ENCODE peak calls at places on chromosomes 4 and X, in six cellular contexts. J, U, I, Q, S and W are unnamed samples. For H3K4me1, the result is how much of the 10 kb centered on the place peaks cover.

GRCh38 chrX:95629737-95630136 is 1054.9 kb upstream of the DIAPH2 start:
- DNase-seq in J (peak), U (no peak), I (no peak), Q (no peak), S (no peak), W (no peak)

GRCh38 chr4:155047755-155048154 is 160.7 kb upstream of the NPY2R start:
- DNase-seq in J (no peak), U (no peak), I (no peak), Q (no peak), S (no peak), W (no peak)

GRCh38 chr4:140098481-140099132 is 55.4 kb downstream of the MAML3 start:
- DNase-seq in J (no peak), U (no peak), I (no peak), Q (no peak), S (peak), W (no peak)

GRCh38 chr4:1767770-1768366 is 25.2 kb upstream of the FGFR3 start:
- DNase-seq in J (peak), U (peak), I (peak), Q (peak), S (no peak), W (no peak)

GRCh38 chr4:185567828-185568442 is 32.6 kb upstream of the PDLIM3 start:
- DNase-seq in J (no peak), U (peak), I (no peak), Q (no peak), S (no peak), W (peak)

GRCh38 chrX:84240848-84241565 is 53.0 kb upstream of the RPS6KA6 start:
- DNase-seq in J (no peak), U (no peak), I (no peak), Q (no peak), S (no peak), W (no peak)

GRCh38 chr4:20318011-20318898 is 66.5 kb downstream of the SLIT2 start:
- DNase-seq in J (no peak), U (no peak), I (no peak), Q (no peak), S (no peak), W (no peak)

GRCh38 chrX:151776113-151776790 is 41.7 kb downstream of the CNGA2 start:
- DNase-seq in J (peak), U (no peak), I (no peak), Q (no peak), S (no peak), W (no peak)

GRCh38 chrX:130028196-130028595 is 45.8 kb downstream of the BCORL1 start:
- DNase-seq in J (peak), U (peak), I (peak), Q (peak), S (peak), W (no peak)

GRCh38 chrX:77014655-77015377 is 432.4 kb upstream of the FGF16 start:
- DNase-seq in J (peak), U (no peak), I (no peak), Q (no peak), S (no peak), W (no peak)

GRCh38 chrX:103453655-103454054 is 65.6 kb downstream of the RAB40A start:
- DNase-seq in J (no peak), U (no peak), I (no peak), Q (no peak), S (no peak), W (no peak)

GRCh38 chr4:112144546-112145325 is 518 bp upstream of the FAM241A start:
- DNase-seq in J (no peak), U (no peak), I (no peak), Q (no peak), S (no peak), W (no peak)

GRCh38 chr4:91325495-91325894 is 978.3 kb upstream of the GRID2 start:
- DNase-seq in J (no peak), U (no peak), I (no peak), Q (peak), S (peak), W (no peak)

GRCh38 chrX:19040373-19040772 is 56.5 kb upstream of the PHKA2 start:
- DNase-seq in J (peak), U (no peak), I (no peak), Q (no peak), S (peak), W (no peak)

GRCh38 chr4:128468485-128468989 is 180.9 kb upstream of the PGRMC2 start:
- DNase-seq in J (no peak), U (peak), I (peak), Q (peak), S (no peak), W (no peak)

GRCh38 chrX:123590842-123591491 is 141.9 kb downstream of the THOC2 start:
- DNase-seq in J (no peak), U (no peak), I (no peak), Q (no peak), S (no peak), W (no peak)

GRCh38 chr4:41882622-41883347 is 52.4 kb upstream of the TMEM33 start:
- DNase-seq in J (peak), U (no peak), I (peak), Q (peak), S (no peak), W (no peak)

GRCh38 chrX:96841325-96841724 is 42.4 kb upstream of the RPA4 start:
- DNase-seq in J (no peak), U (no peak), I (no peak), Q (no peak), S (no peak), W (no peak)

DNA sequence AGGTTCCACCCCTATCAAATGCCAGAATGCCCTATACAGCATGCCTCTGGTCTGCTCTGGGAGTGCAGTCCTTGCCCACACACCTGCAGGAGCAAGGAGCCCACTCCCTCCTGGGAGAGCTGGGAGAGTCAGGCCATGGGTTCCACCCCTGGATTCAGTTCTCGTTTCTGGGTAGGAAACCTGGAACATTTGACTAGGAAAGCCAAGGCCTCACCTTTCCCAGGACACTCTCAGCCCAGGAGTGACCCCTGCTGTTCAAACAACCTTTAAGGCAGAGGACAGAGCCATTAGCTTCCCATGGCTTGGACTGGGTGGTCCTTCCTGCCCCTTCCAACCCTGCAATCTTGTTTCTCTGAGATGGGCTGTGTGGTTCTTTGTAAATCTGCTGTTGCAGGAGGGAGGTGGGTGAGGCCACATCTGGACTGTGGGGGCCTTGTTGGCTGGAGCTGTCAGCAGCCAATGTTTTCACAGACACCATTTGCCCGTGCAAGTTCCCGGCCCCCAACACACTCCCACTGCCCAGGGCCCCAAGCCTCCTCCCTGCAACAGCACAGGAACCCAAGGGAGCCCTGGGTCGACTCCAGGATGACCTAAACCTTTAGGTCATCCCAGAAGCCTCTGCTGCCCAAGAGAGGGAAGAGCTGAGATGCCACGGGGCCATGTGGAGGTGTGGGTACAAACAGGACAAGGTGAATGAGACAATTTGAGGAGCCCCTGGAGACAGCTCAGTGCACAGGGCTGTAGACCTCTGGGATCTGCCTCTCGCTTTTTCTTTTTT is 104.4 kb downstream of the PJA1 start:
- DNase-seq in J (peak), U (peak), I (peak), Q (peak), S (peak), W (no peak)
- TF ChIP-seq CTCF in J (peak), U (peak), I (no peak), Q (no peak), S (peak), W (peak)

GRCh38 chrX:9745417-9746115 is 20.1 kb downstream of the GPR143 start:
- DNase-seq in J (no peak), U (no peak), I (no peak), Q (no peak), S (no peak), W (no peak)
- H3K4me1 ChIP-seq in J (under half), U (under half), I (under half), Q (under half), S (under half), W (under half)

GRCh38 chr4:102627831-102628523 is 126.8 kb downstream of the NFKB1 start:
- DNase-seq in J (no peak), U (no peak), I (no peak), Q (no peak), S (peak), W (no peak)
- TF ChIP-seq POLR2AphosphoS5 in J (no peak), U (no peak), I (no peak), Q (no peak), S (no peak), W (no peak)

GRCh38 chr4:173343832-173344397 is 9.8 kb upstream of the HMGB2 start:
- DNase-seq in J (peak), U (no peak), I (no peak), Q (no peak), S (no peak), W (no peak)
- TF ChIP-seq CTCF in J (no peak), U (no peak), I (no peak), Q (no peak), S (no peak), W (no peak)

GRCh38 chr4:80228460-80228859 is 31.2 kb downstream of the PRDM8 start:
- DNase-seq in J (no peak), U (no peak), I (no peak), Q (no peak), S (no peak), W (no peak)

GRCh38 chr4:80232707-80233370 is 33.6 kb upstream of the FGF5 start:
- DNase-seq in J (no peak), U (no peak), I (no peak), Q (no peak), S (no peak), W (no peak)

GRCh38 chr4:80229128-80229527 is 31.8 kb downstream of the PRDM8 start:
- DNase-seq in J (no peak), U (no peak), I (no peak), Q (no peak), S (no peak), W (no peak)

GRCh38 chr4:80231180-80231579 is 33.9 kb downstream of the PRDM8 start:
- DNase-seq in J (no peak), U (no peak), I (no peak), Q (no peak), S (no peak), W (no peak)

GRCh38 chr4:80229590-80229989 is 32.3 kb downstream of the PRDM8 start:
- DNase-seq in J (no peak), U (no peak), I (no peak), Q (no peak), S (no peak), W (no peak)
- H3K4me1 ChIP-seq in J (under half), U (under half), I (under half), Q (under half), S (under half), W (under half)

GRCh38 chr4:152643153-152644035 is 36.4 kb downstream of the TMEM154 start:
- DNase-seq in J (no peak), U (peak), I (peak), Q (no peak), S (no peak), W (no peak)
- TF ChIP-seq POLR2AphosphoS5 in J (no peak), U (no peak), I (no peak), Q (no peak), S (no peak), W (no peak)